ENCODE peak calls at places on chromosomes 1 and 21, in five cellular contexts. R is right atrium auricular region, I is NCI-H446 treated with DMSO at 0.1 percent for 48 hours, Y is GM03348, O is mammary epithelial cell. E is an unnamed sample.

GRCh38 chr1:64265141-64265540 is 61.7 kb downstream of the UBE2U start:
- DNase-seq in O (no peak), R (no peak), I (no peak), Y (no peak), E (no peak)

GRCh38 chr1:175410560-175410959 is 218.0 kb upstream of the KIAA0040 start:
- DNase-seq in Y (no peak), I (no peak), O (peak), R (no peak), E (no peak)

GRCh38 chr1:56710646-56711045 is 65.5 kb downstream of the PRKAA2 start:
- DNase-seq in Y (peak), O (peak), R (no peak), I (no peak), E (no peak)

GRCh38 chr1:10918531-10918930 is 93.9 kb upstream of the TARDBP start:
- DNase-seq in O (no peak), R (no peak), I (no peak), Y (peak), E (no peak)

GRCh38 chr1:59139396-59139795 is 157.5 kb upstream of the FGGY start:
- DNase-seq in O (peak), Y (no peak), R (no peak), I (no peak), E (no peak)

GRCh38 chr1:204411451-204412245 is at the start of gene PPP1R15B:
- DNase-seq in O (peak), Y (peak), I (peak), R (peak), E (peak)

GRCh38 chr1:161200421-161200991 is 1.7 kb upstream of the ADAMTS4 start:
- DNase-seq in Y (no peak), R (no peak), I (no peak), O (no peak), E (no peak)

GRCh38 chr21:38470762-38471161 is 27.5 kb downstream of the ERG start:
- DNase-seq in I (no peak), R (no peak), Y (peak), O (peak), E (no peak)

GRCh38 chr1:27566462-27567182 is 37.3 kb downstream of the AHDC1 start:
- DNase-seq in R (no peak), O (no peak), I (no peak), Y (no peak), E (no peak)

GRCh38 chr1:8423134-8423701 is 105.3 kb downstream of the SLC45A1 start:
- DNase-seq in O (peak), Y (peak), I (no peak), R (no peak), E (no peak)

GRCh38 chr1:54850737-54851136 is 36.3 kb downstream of the DHCR24 start:
- DNase-seq in Y (peak), O (peak), I (no peak), R (no peak), E (no peak)

GRCh38 chr1:244224487-244225430 is 173.7 kb downstream of the ZBTB18 start:
- DNase-seq in R (no peak), I (no peak), O (no peak), Y (no peak), E (no peak)

GRCh38 chr21:34202553-34203332 is 129.4 kb downstream of the MRPS6 start:
- DNase-seq in Y (peak), R (peak), I (no peak), O (no peak), E (no peak)

GRCh38 chr21:46100426-46100825 is 2.5 kb downstream of the COL6A2 start:
- DNase-seq in R (peak), I (no peak), O (no peak), Y (peak), E (no peak)

GRCh38 chr1:114735479-114735878 is 18.9 kb upstream of the NRAS start:
- DNase-seq in Y (no peak), R (no peak), O (no peak), I (no peak), E (no peak)

GRCh38 chr1:180921891-180922636 is 9.4 kb downstream of the KIAA1614 start:
- DNase-seq in Y (no peak), R (no peak), I (no peak), O (no peak), E (no peak)

GRCh38 chr1:93681549-93682412 is at the start of gene BCAR3:
- DNase-seq in Y (peak), R (peak), O (peak), I (peak), E (no peak)

GRCh38 chr1:1535298-1535988 is 5.0 kb downstream of the TMEM240 start:
- DNase-seq in R (no peak), Y (no peak), O (no peak), I (no peak), E (no peak)

GRCh38 chr1:15692121-15692682 is 8.1 kb downstream of the PLEKHM2 start:
- DNase-seq in R (no peak), O (no peak), I (no peak), Y (no peak), E (no peak)

GRCh38 chr1:88855986-88856385 is 35.4 kb downstream of the GTF2B start:
- DNase-seq in Y (no peak), R (no peak), O (peak), I (no peak), E (no peak)

GRCh38 chr1:8562881-8563865 is 245.3 kb downstream of the SLC45A1 start:
- DNase-seq in Y (peak), R (no peak), I (no peak), O (no peak), E (no peak)

GRCh38 chr1:46611691-46612221 is 4.9 kb downstream of the MOB3C start:
- DNase-seq in R (no peak), Y (no peak), I (no peak), O (peak), E (no peak)

GRCh38 chr1:163414778-163415177 is 93.0 kb downstream of the NUF2 start:
- DNase-seq in O (no peak), I (no peak), Y (no peak), R (no peak), E (no peak)

GRCh38 chr1:228101994-228102790 is 933 bp downstream of the C1orf35 start:
- DNase-seq in O (peak), R (no peak), I (no peak), Y (peak), E (peak)

GRCh38 chr21:22806278-22806677 is 1808.1 kb downstream of the NCAM2 start:
- DNase-seq in I (no peak), O (no peak), Y (no peak), R (no peak), E (no peak)

GRCh38 chr1:208298593-208299233 is 54.5 kb upstream of the PLXNA2 start:
- DNase-seq in Y (no peak), I (peak), R (no peak), O (no peak), E (no peak)

GRCh38 chr21:37266515-37267221 is 466 bp downstream of the VPS26C start:
- DNase-seq in R (peak), I (no peak), O (no peak), Y (peak), E (peak)

GRCh38 chr1:59396387-59396786 is 99.5 kb downstream of the FGGY start:
- DNase-seq in R (no peak), I (no peak), O (no peak), Y (no peak), E (no peak)

GRCh38 chr21:17613242-17613676 is 558 bp upstream of the BTG3 start:
- DNase-seq in O (no peak), I (no peak), Y (peak), R (peak), E (no peak)

GRCh38 chr1:17309701-17310640 is 2.0 kb downstream of the PADI4 start:
- DNase-seq in I (no peak), Y (no peak), R (no peak), O (no peak), E (no peak)

GRCh38 chr1:208604295-208604694 is 360.1 kb upstream of the PLXNA2 start:
- DNase-seq in I (no peak), O (peak), R (no peak), Y (no peak), E (no peak)

GRCh38 chr21:45455321-45456013 is 50.5 kb downstream of the COL18A1 start:
- DNase-seq in O (peak), R (no peak), I (no peak), Y (peak), E (no peak)

GRCh38 chr1:165355977-165356811 is at the start of gene LMX1A:
- DNase-seq in I (no peak), R (no peak), O (peak), Y (peak), E (no peak)

GRCh38 chr21:45403133-45403824 is 1.7 kb upstream of the COL18A1 start:
- DNase-seq in Y (no peak), I (no peak), R (no peak), O (peak), E (no peak)

GRCh38 chr1:150281221-150281757 is 1.1 kb upstream of the CIART start:
- DNase-seq in O (peak), R (peak), Y (peak), I (peak), E (peak)

GRCh38 chr1:10761503-10762152 is 34.8 kb downstream of the CASZ1 start:
- DNase-seq in O (no peak), Y (no peak), I (no peak), R (no peak), E (no peak)

GRCh38 chr1:6831368-6831767 is 46.1 kb downstream of the CAMTA1 start:
- DNase-seq in I (no peak), Y (no peak), O (no peak), R (no peak), E (no peak)

GRCh38 chr1:235024706-235025421 is 103.8 kb downstream of the TOMM20 start:
- DNase-seq in I (no peak), O (no peak), R (no peak), Y (no peak), E (no peak)

GRCh38 chr1:155126494-155127104 is 1.1 kb upstream of the EFNA1 start:
- DNase-seq in I (no peak), O (no peak), Y (no peak), R (no peak), E (no peak)

GRCh38 chr1:59146651-59147358 is 150.1 kb upstream of the FGGY start:
- DNase-seq in Y (peak), R (no peak), O (peak), I (no peak), E (peak)